ENCODE peak calls at places on chromosomes 1 and 21, in five cellular contexts. C is stomach, O is fibroblast of lung, H is IMR-90, B is vagina. T is an unnamed sample.

GRCh38 chr1:95086949-95087533 is 14.3 kb upstream of the ALG14 start:
- DNase-seq in O (peak; percentile 94), C (no peak), B (no peak), H (peak; percentile 92), T (no peak)

GRCh38 chr1:225418598-225418997 is 9.2 kb downstream of the LBR start:
- DNase-seq in B (no peak), C (no peak), H (no peak), O (no peak), T (no peak)

GRCh38 chr1:5456090-5456789 is 536.0 kb downstream of the NPHP4 start:
- DNase-seq in C (no peak), B (no peak), O (no peak), H (no peak), T (no peak)

GRCh38 chr1:205270764-205271163 is 43.0 kb downstream of the TMCC2 start:
- DNase-seq in H (peak; percentile 72), B (no peak), O (peak; percentile 33), C (no peak), T (no peak)

GRCh38 chr1:200867018-200867811 is 5.6 kb upstream of the GPR25 start:
- DNase-seq in H (peak; percentile 61), C (no peak), B (no peak), O (peak; percentile 45), T (no peak)

GRCh38 chr1:183251101-183251958 is 65.3 kb downstream of the LAMC2 start:
- DNase-seq in B (no peak), O (no peak), H (no peak), C (no peak), T (no peak)

GRCh38 chr1:242043165-242043564 is 44.3 kb upstream of the MAP1LC3C start:
- DNase-seq in O (no peak), B (peak; percentile 34), C (no peak), H (no peak), T (no peak)

GRCh38 chr21:37431243-37431642 is 64.7 kb downstream of the DYRK1A start:
- DNase-seq in B (no peak), O (no peak), C (no peak), H (no peak), T (no peak)

GRCh38 chr1:43315481-43315880 is 14.7 kb downstream of the TIE1 start:
- DNase-seq in B (no peak), H (no peak), C (no peak), O (no peak), T (peak; percentile 16)

GRCh38 chr1:88774151-88774556 is 90.1 kb downstream of the PKN2 start:
- DNase-seq in H (no peak), O (no peak), B (no peak), C (peak; percentile 42), T (no peak)

GRCh38 chr1:202689493-202690342 is 20.5 kb downstream of the SYT2 start:
- DNase-seq in H (no peak), B (no peak), O (no peak), C (no peak), T (peak; percentile 29)

GRCh38 chr21:28089599-28090421 is 902.9 kb downstream of the LTN1 start:
- DNase-seq in C (no peak), B (no peak), O (no peak), H (no peak), T (no peak)

GRCh38 chr1:43978551-43979260 is at the start of gene B4GALT2:
- DNase-seq in B (no peak), C (peak; percentile 43), O (no peak), H (no peak), T (no peak)

GRCh38 chr1:29324202-29324601 is 87.9 kb downstream of the PTPRU start:
- DNase-seq in C (no peak), O (no peak), B (no peak), H (no peak), T (no peak)
- H3K4me1 ChIP-seq in C (no peaks in the 10 kb centered on the region), O (no peaks in the 10 kb centered on the region), B (no peaks in the 10 kb centered on the region), H (no peaks in the 10 kb centered on the region), T (no peaks in the 10 kb centered on the region)

GRCh38 chr1:223553957-223554356 is 111.5 kb downstream of the CAPN8 start:
- DNase-seq in C (no peak), O (no peak), B (no peak), H (no peak), T (no peak)

GRCh38 chr1:223558512-223558911 is 107.0 kb downstream of the CAPN8 start:
- DNase-seq in H (no peak), B (no peak), C (no peak), O (no peak), T (no peak)

GRCh38 chr1:223551610-223552009 is 113.9 kb downstream of the CAPN8 start:
- DNase-seq in C (no peak), O (peak; percentile 7), H (peak; percentile 15), B (no peak), T (no peak)

GRCh38 chr1:223556414-223557124 is 108.9 kb downstream of the CAPN8 start:
- DNase-seq in O (peak; percentile 15), B (no peak), H (peak; percentile 1), C (peak; percentile 75), T (peak; percentile 50)

GRCh38 chr1:223557125-223557465 is 108.4 kb downstream of the CAPN8 start:
- DNase-seq in C (no peak), B (no peak), H (no peak), O (no peak), T (no peak)
- TF ChIP-seq CTCF in C (no peak), B (no peak), H (no peak), O (no peak), T (no peak)

GRCh38 chr1:244322181-244322580 is 129.5 kb downstream of the ADSS2 start:
- DNase-seq in B (no peak), C (no peak), H (no peak), O (peak; percentile 9), T (no peak)
- H3K4me3 ChIP-seq in B (peak overlapping the region; percentile 24), C (no peak overlapping the region), H (no peak overlapping the region), O (no peak overlapping the region), T (no peak overlapping the region)

GRCh38 chr1:66333463-66334232 is 200.3 kb upstream of the SGIP1 start:
- DNase-seq in B (no peak), H (no peak), O (no peak), C (no peak), T (no peak)
- H3K4me1 ChIP-seq in B (peaks cover 16% of the 10 kb centered on the region), H (peaks cover 7% of the 10 kb centered on the region), O (peaks cover 5% of the 10 kb centered on the region), C (peaks cover 59% of the 10 kb centered on the region), T (no peaks in the 10 kb centered on the region)

DNA sequence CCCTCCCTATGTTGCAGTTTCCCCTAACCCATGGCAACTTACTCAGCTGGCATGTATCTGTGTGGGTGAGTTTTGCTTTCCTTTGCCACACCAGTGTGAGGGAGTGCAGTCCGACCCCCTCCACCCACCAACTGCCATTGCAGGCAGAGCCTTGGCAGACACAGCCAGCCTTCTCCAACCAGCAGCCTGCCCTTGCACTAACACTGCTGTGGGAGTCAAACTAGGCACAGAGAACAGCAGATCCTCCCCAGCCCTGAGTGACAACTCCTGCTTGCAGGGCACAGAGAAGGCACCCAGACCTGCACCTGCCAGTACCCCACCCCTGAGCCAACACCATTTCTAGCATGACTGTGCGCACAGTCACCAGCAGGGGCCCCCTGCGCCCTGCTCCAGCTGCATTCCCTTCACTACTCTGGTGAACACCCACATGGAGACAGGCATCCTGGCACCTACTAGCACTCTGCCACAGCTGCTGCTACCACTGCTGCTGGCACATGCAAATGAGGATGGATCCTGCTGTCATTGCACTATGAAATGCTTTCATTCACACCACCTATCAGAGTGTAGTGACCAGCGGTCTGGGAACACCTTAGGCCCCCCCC is 98.4 kb downstream of the MAGI3 start:
- DNase-seq in H (no peak), C (no peak), O (no peak), B (no peak), T (no peak)
- TF ChIP-seq CTCF in H (peak; percentile 18), C (no peak), O (no peak), B (no peak), T (no peak)

GRCh38 chr1:74731399-74732052 is 1.3 kb downstream of the CRYZ start:
- DNase-seq in O (peak; percentile 14), H (peak; percentile 21), B (no peak), C (peak; percentile 28), T (no peak)
- H3K4me3 ChIP-seq in O (peak overlapping the region; percentile 13), H (no peak overlapping the region), B (peak overlapping the region; percentile 68), C (peak overlapping the region; percentile 87), T (peak overlapping the region; percentile 74)

GRCh38 chr1:85316324-85316723 is 39.9 kb upstream of the BCL10 start:
- DNase-seq in H (no peak), B (no peak), O (peak; percentile 30), C (no peak), T (no peak)
- H3K4me1 ChIP-seq in H (peaks cover 28% of the 10 kb centered on the region), B (peaks cover 9% of the 10 kb centered on the region), O (peaks cover 47% of the 10 kb centered on the region), C (no peaks in the 10 kb centered on the region), T (peaks cover 35% of the 10 kb centered on the region)

GRCh38 chr1:86169625-86170024 is 13.1 kb upstream of the COL24A1 start:
- DNase-seq in H (peak; percentile 36), B (no peak), C (no peak), O (peak; percentile 51), T (no peak)
- TF ChIP-seq CTCF in H (peak; percentile 56), B (no peak), C (no peak), O (peak; percentile 48), T (no peak)

GRCh38 chr21:42107177-42107880 is 36.2 kb downstream of the UMODL1 start:
- DNase-seq in B (no peak), C (no peak), H (no peak), O (no peak), T (no peak)
- H3K4me3 ChIP-seq in B (no peak overlapping the region), C (no peak overlapping the region), H (no peak overlapping the region), O (no peak overlapping the region), T (no peak overlapping the region)